ENCODE peak calls at places on chromosomes 7 and 10, in six cellular contexts. U is GM12891, S is K562, Z is HepG2, X is H1, F is GM12878. Q is an unnamed sample.

GRCh38 chr7:441713-442421 is 77.8 kb downstream of the PDGFA start:
- DNase-seq in F (no peak), Z (no peak), S (no peak), X (no peak), U (no peak), Q (no peak)

GRCh38 chr10:13820591-13821377 is 234.0 kb downstream of the PRPF18 start:
- DNase-seq in Z (no peak), S (no peak), X (no peak), F (no peak), U (no peak), Q (no peak)

GRCh38 chr7:150974468-150975391 is 3.4 kb downstream of the KCNH2 start:
- DNase-seq in X (peak; percentile 72), F (no peak), S (peak; percentile 97), U (peak; percentile 75), Z (no peak), Q (peak; percentile 67)

GRCh38 chr10:43353495-43354324 is 17.7 kb upstream of the FXYD4 start:
- DNase-seq in U (no peak), X (no peak), Z (no peak), S (no peak), F (no peak), Q (no peak)

GRCh38 chr7:101173752-101174244 is 6.3 kb downstream of the NAT16 start:
- DNase-seq in F (no peak), S (peak; percentile 95), X (peak; percentile 98), Z (no peak), U (peak; percentile 67), Q (no peak)

GRCh38 chr10:34581871-34582532 is 233.1 kb downstream of the PARD3 start:
- DNase-seq in X (no peak), S (no peak), U (no peak), Z (no peak), F (no peak), Q (no peak)

GRCh38 chr10:51196508-51197175 is 122.4 kb downstream of the PRKG1 start:
- DNase-seq in U (no peak), X (no peak), S (no peak), Z (no peak), F (no peak), Q (no peak)

GRCh38 chr7:96686305-96686704 is 23.3 kb downstream of the SEM1 start:
- DNase-seq in X (no peak), U (no peak), S (no peak), Z (no peak), F (no peak), Q (no peak)

GRCh38 chr7:65301007-65301406 is 72.6 kb upstream of the ZNF92 start:
- DNase-seq in S (no peak), X (no peak), F (no peak), Z (no peak), U (no peak), Q (no peak)

GRCh38 chr10:80187465-80188409 is 17.6 kb downstream of the ANXA11 start:
- DNase-seq in X (no peak), S (peak; percentile 60), F (peak; percentile 56), Z (peak; percentile 13), U (peak; percentile 53), Q (peak; percentile 62)

GRCh38 chr10:80187060-80187459 is 18.3 kb downstream of the ANXA11 start:
- DNase-seq in X (no peak), F (no peak), U (no peak), S (no peak), Z (no peak), Q (no peak)

GRCh38 chr10:80184291-80184690 is 21.0 kb downstream of the ANXA11 start:
- DNase-seq in U (no peak), F (no peak), S (no peak), Z (no peak), X (no peak), Q (no peak)

GRCh38 chr10:80185522-80186299 is 19.6 kb downstream of the ANXA11 start:
- DNase-seq in U (no peak), F (no peak), Z (no peak), X (no peak), S (no peak), Q (no peak)

GRCh38 chr10:80186364-80187012 is 18.8 kb downstream of the ANXA11 start:
- DNase-seq in X (no peak), U (no peak), Z (no peak), S (no peak), F (no peak), Q (no peak)
- TF ChIP-seq TAF1 in X (no peak), U (no peak), Z (no peak), S (no peak), F (no peak), Q (no peak)

DNA sequence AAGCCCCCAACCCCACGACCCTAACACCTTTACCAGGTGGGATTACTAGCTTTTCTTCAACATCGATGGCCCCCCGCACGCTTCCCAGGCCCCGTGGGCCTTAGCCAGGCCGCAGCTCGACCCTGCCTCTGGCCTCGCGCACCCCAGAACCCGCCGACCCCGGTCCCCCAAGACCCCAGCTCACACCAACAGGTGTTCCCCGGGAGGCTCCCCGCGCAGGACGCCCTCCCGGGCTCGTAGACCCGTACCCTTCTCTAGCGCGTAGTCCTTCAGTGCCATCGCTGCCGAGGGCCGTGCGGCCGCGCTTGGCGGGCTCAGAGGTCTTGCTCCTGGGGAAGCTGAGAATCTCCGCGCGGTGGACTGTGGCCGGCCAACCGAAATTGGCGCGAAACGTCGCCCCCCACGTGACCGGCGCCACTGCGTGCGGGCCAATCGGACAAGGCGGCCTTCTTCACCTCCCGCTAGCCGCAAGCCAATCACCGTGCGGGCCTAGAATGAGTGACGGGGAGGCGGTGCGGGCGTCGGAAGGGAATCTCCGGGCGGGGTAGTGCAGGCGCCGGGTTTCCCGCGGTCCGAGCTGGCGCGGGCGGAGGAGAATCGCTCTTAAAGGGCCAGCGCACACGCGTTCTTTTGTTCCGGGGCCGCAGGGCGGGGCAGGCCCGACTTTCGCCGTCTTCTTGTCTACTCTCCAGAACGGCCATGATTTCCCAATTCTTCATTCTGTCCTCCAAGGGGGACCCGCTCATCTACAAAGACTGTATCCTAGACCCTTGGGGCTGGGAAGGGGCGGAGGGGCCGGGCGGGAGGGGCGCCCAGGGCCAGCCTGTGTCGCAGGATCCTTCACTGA is at the start of the genes AP4M1 and MCM7:
- DNase-seq in X (peak; percentile 98), U (peak; percentile 99), F (peak; percentile 92), S (peak; percentile 98), Z (peak; percentile 97), Q (peak; percentile 99)
- TF ChIP-seq POLR2A in X (peak; percentile 77), U (peak; percentile 79), F (peak; percentile 82), S (peak; percentile 96), Z (peak; percentile 72), Q (peak; percentile 78)

GRCh38 chr7:116316838-116317612 is 106.7 kb downstream of the TES start:
- DNase-seq in F (peak; percentile 77), S (no peak), Z (peak; percentile 54), X (no peak), U (no peak), Q (no peak)
- TF ChIP-seq POLR2AphosphoS5 in F (no peak), S (no peak), Z (no peak), X (no peak), U (no peak), Q (no peak)

DNA sequence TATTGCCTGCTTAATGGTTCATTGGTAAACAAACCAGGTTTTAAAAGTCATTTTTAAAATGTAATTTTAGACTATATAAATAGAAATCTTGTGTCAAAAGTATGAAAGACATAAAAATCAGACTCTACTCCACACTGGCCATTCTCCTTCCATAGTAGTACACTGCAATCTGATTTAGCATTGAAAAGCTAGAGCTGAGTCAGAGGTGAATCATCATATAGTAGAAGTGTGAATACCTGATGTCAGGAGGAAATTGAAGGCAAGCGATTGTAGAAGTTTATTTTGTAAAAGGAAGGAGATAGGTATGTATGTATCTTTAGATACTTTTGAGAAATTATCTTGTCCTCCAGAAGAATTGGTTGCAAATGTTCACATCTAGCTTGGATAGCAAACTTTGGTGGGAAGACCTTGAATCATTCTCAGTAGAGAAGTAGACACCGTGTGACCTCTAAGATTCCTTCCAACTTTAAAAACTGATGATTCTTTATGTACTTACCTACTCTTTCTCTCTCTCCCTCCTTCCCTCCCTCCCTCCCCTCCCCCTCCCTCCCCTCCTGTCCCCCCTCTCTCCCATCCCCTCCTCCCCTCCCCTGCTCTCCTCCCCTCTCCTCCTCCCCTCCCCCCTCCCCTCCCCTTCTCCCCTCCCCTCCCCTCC is 88.1 kb downstream of the BTAF1 start:
- DNase-seq in U (no peak), X (no peak), S (peak; percentile 14), F (no peak), Z (peak; percentile 12), Q (no peak)
- TF ChIP-seq TAF1 in U (no peak), X (no peak), S (no peak), F (no peak), Z (no peak), Q (no peak)